ENCODE peak calls at places on chromosomes 11 and 22, in nine cellular contexts. One of them, this sample, is unnamed.

GRCh38 chr11:65625628-65626342 is 10.2 kb downstream of the PCNX3 start:
- DNase-seq in transverse colon: peak; percentile 70
- DNase-seq in small intestine: peak; percentile 56
- DNase-seq in mesendoderm: peak; percentile 49
- DNase-seq in heart right ventricle: peak; percentile 69
- DNase-seq in uterus: no peak
- DNase-seq in kidney: peak; percentile 84
- DNase-seq in body of pancreas: peak; percentile 67
- DNase-seq in psoas muscle: no peak
- DNase-seq in this sample: no peak

GRCh38 chr11:10490398-10491232 is 35.6 kb downstream of the AMPD3 start:
- DNase-seq in body of pancreas: peak; percentile 79
- DNase-seq in psoas muscle: peak; percentile 93
- DNase-seq in small intestine: peak; percentile 48
- DNase-seq in kidney: peak; percentile 94
- DNase-seq in mesendoderm: peak; percentile 65
- DNase-seq in transverse colon: peak; percentile 74
- DNase-seq in heart right ventricle: peak; percentile 57
- DNase-seq in uterus: peak; percentile 91
- DNase-seq in this sample: peak; percentile 94

GRCh38 chr11:130403301-130403804 is 25.1 kb downstream of the ADAMTS8 start:
- DNase-seq in heart right ventricle: peak; percentile 50
- DNase-seq in body of pancreas: peak; percentile 32
- DNase-seq in kidney: no peak
- DNase-seq in small intestine: no peak
- DNase-seq in transverse colon: peak; percentile 44
- DNase-seq in uterus: peak; percentile 73
- DNase-seq in mesendoderm: no peak
- DNase-seq in psoas muscle: peak; percentile 62
- DNase-seq in this sample: no peak

GRCh38 chr11:77630311-77630710 is 7.3 kb downstream of the CLNS1A start:
- DNase-seq in small intestine: no peak
- DNase-seq in psoas muscle: no peak
- DNase-seq in heart right ventricle: no peak
- DNase-seq in transverse colon: no peak
- DNase-seq in mesendoderm: no peak
- DNase-seq in uterus: no peak
- DNase-seq in body of pancreas: no peak
- DNase-seq in kidney: no peak
- DNase-seq in this sample: no peak

GRCh38 chr11:65316979-65317786 is 2.5 kb downstream of the CDC42EP2 start:
- DNase-seq in body of pancreas: peak; percentile 54
- DNase-seq in heart right ventricle: peak; percentile 76
- DNase-seq in uterus: peak; percentile 87
- DNase-seq in psoas muscle: peak; percentile 91
- DNase-seq in kidney: peak; percentile 94
- DNase-seq in transverse colon: peak; percentile 80
- DNase-seq in small intestine: peak; percentile 82
- DNase-seq in mesendoderm: peak; percentile 60
- DNase-seq in this sample: peak; percentile 95

GRCh38 chr11:115215694-115216615 is 288.3 kb downstream of the CADM1 start:
- DNase-seq in small intestine: no peak
- DNase-seq in mesendoderm: peak; percentile 76
- DNase-seq in body of pancreas: no peak
- DNase-seq in transverse colon: no peak
- DNase-seq in kidney: no peak
- DNase-seq in uterus: no peak
- DNase-seq in psoas muscle: no peak
- DNase-seq in heart right ventricle: no peak
- DNase-seq in this sample: no peak

GRCh38 chr22:21920341-21921183 is 32.1 kb downstream of the PPM1F start:
- DNase-seq in transverse colon: no peak
- DNase-seq in heart right ventricle: no peak
- DNase-seq in small intestine: no peak
- DNase-seq in kidney: no peak
- DNase-seq in mesendoderm: no peak
- DNase-seq in psoas muscle: peak; percentile 40
- DNase-seq in body of pancreas: no peak
- DNase-seq in uterus: no peak
- DNase-seq in this sample: no peak

GRCh38 chr22:18048441-18048898 is 24.1 kb upstream of the MICAL3 start:
- DNase-seq in uterus: no peak
- DNase-seq in heart right ventricle: no peak
- DNase-seq in psoas muscle: peak; percentile 64
- DNase-seq in body of pancreas: no peak
- DNase-seq in kidney: peak; percentile 71
- DNase-seq in mesendoderm: no peak
- DNase-seq in small intestine: no peak
- DNase-seq in transverse colon: no peak
- DNase-seq in this sample: no peak

GRCh38 chr11:109033627-109034340 is 368.9 kb downstream of the DDX10 start:
- DNase-seq in small intestine: no peak
- DNase-seq in mesendoderm: no peak
- DNase-seq in kidney: no peak
- DNase-seq in heart right ventricle: no peak
- DNase-seq in uterus: no peak
- DNase-seq in transverse colon: no peak
- DNase-seq in psoas muscle: no peak
- DNase-seq in body of pancreas: no peak
- DNase-seq in this sample: peak; percentile 17

GRCh38 chr11:76291576-76292526 is 85.5 kb upstream of the WNT11 start:
- DNase-seq in psoas muscle: no peak
- DNase-seq in mesendoderm: no peak
- DNase-seq in body of pancreas: no peak
- DNase-seq in uterus: no peak
- DNase-seq in kidney: no peak
- DNase-seq in small intestine: peak; percentile 12
- DNase-seq in heart right ventricle: no peak
- DNase-seq in transverse colon: no peak
- DNase-seq in this sample: no peak

GRCh38 chr11:75275581-75275980 is 35.0 kb downstream of the TPBGL start:
- DNase-seq in heart right ventricle: no peak
- DNase-seq in mesendoderm: peak; percentile 48
- DNase-seq in psoas muscle: peak; percentile 68
- DNase-seq in kidney: peak; percentile 81
- DNase-seq in uterus: no peak
- DNase-seq in body of pancreas: peak; percentile 55
- DNase-seq in transverse colon: peak; percentile 65
- DNase-seq in small intestine: peak; percentile 55
- DNase-seq in this sample: no peak

GRCh38 chr11:19605500-19606371 is 106.9 kb upstream of the NAV2 start:
- DNase-seq in transverse colon: no peak
- DNase-seq in psoas muscle: no peak
- DNase-seq in kidney: no peak
- DNase-seq in body of pancreas: peak; percentile 11
- DNase-seq in small intestine: no peak
- DNase-seq in mesendoderm: no peak
- DNase-seq in uterus: peak; percentile 30
- DNase-seq in heart right ventricle: no peak
- DNase-seq in this sample: peak; percentile 84

GRCh38 chr22:48957311-48957986 is 870.2 kb downstream of the BRD1 start:
- DNase-seq in kidney: no peak
- DNase-seq in mesendoderm: no peak
- DNase-seq in transverse colon: peak; percentile 1
- DNase-seq in heart right ventricle: no peak
- DNase-seq in psoas muscle: no peak
- DNase-seq in uterus: no peak
- DNase-seq in small intestine: no peak
- DNase-seq in body of pancreas: no peak
- DNase-seq in this sample: peak; percentile 82

GRCh38 chr11:14041040-14041439 is 78.5 kb downstream of the SPON1 start:
- DNase-seq in uterus: no peak
- DNase-seq in heart right ventricle: no peak
- DNase-seq in small intestine: peak; percentile 46
- DNase-seq in transverse colon: no peak
- DNase-seq in body of pancreas: no peak
- DNase-seq in kidney: no peak
- DNase-seq in mesendoderm: peak; percentile 65
- DNase-seq in psoas muscle: no peak
- DNase-seq in this sample: no peak

GRCh38 chr11:27514558-27514957 is 8.0 kb upstream of the LIN7C start:
- DNase-seq in heart right ventricle: no peak
- DNase-seq in body of pancreas: peak; percentile 25
- DNase-seq in uterus: no peak
- DNase-seq in kidney: no peak
- DNase-seq in transverse colon: no peak
- DNase-seq in mesendoderm: no peak
- DNase-seq in psoas muscle: no peak
- DNase-seq in small intestine: no peak
- DNase-seq in this sample: no peak

GRCh38 chr11:107631043-107631442 is 40.1 kb downstream of the ELMOD1 start:
- DNase-seq in psoas muscle: no peak
- DNase-seq in mesendoderm: no peak
- DNase-seq in transverse colon: no peak
- DNase-seq in kidney: no peak
- DNase-seq in small intestine: no peak
- DNase-seq in uterus: no peak
- DNase-seq in heart right ventricle: no peak
- DNase-seq in body of pancreas: no peak
- DNase-seq in this sample: no peak

GRCh38 chr22:50027639-50028537 is 15.3 kb upstream of the IL17REL start:
- DNase-seq in mesendoderm: no peak
- DNase-seq in transverse colon: peak; percentile 8
- DNase-seq in psoas muscle: no peak
- DNase-seq in heart right ventricle: no peak
- DNase-seq in small intestine: no peak
- DNase-seq in kidney: peak; percentile 87
- DNase-seq in uterus: no peak
- DNase-seq in body of pancreas: no peak
- DNase-seq in this sample: no peak

GRCh38 chr11:44470849-44471248 is 94.6 kb upstream of the CD82 start:
- DNase-seq in psoas muscle: no peak
- DNase-seq in small intestine: no peak
- DNase-seq in transverse colon: no peak
- DNase-seq in heart right ventricle: no peak
- DNase-seq in mesendoderm: no peak
- DNase-seq in body of pancreas: no peak
- DNase-seq in uterus: no peak
- DNase-seq in kidney: no peak
- DNase-seq in this sample: no peak

DNA sequence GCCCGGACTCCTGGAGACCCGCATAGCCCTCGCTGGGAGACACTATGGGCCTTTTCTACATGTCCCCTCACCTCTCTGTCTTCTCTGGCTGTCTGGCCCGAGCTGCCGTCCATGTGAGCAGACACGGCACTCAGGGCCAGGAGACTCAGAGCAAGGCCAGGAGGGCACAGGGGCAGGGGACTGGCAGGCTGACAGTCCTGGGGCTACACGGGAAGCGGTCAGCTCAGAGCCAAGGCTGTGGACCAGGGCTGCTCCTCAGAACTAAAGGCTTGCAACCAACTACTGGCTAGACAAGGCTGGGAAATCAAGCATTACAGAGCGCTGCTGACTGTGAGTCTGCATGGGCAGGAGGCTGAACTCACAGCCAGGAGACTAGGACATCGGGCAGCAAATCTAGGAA is 56.1 kb upstream of the CDON start:
- DNase-seq in kidney: peak; percentile 44
- DNase-seq in small intestine: no peak
- DNase-seq in mesendoderm: no peak
- DNase-seq in uterus: no peak
- DNase-seq in transverse colon: no peak
- DNase-seq in body of pancreas: no peak
- DNase-seq in heart right ventricle: no peak
- DNase-seq in psoas muscle: no peak
- DNase-seq in this sample: no peak
- H3K4me3 ChIP-seq in kidney: no peak overlapping the region
- H3K4me3 ChIP-seq in small intestine: no peak overlapping the region
- H3K4me3 ChIP-seq in mesendoderm: no peak overlapping the region
- H3K4me3 ChIP-seq in uterus: no peak overlapping the region
- H3K4me3 ChIP-seq in transverse colon: no peak overlapping the region
- H3K4me3 ChIP-seq in body of pancreas: no peak overlapping the region
- H3K4me3 ChIP-seq in heart right ventricle: no peak overlapping the region
- H3K4me3 ChIP-seq in psoas muscle: no peak overlapping the region
- H3K4me3 ChIP-seq in this sample: no peak overlapping the region

GRCh38 chr22:42412744-42413220 is 19.4 kb downstream of the NFAM1 start:
- DNase-seq in body of pancreas: no peak
- DNase-seq in psoas muscle: no peak
- DNase-seq in uterus: no peak
- DNase-seq in small intestine: no peak
- DNase-seq in transverse colon: no peak
- DNase-seq in kidney: no peak
- DNase-seq in heart right ventricle: no peak
- DNase-seq in mesendoderm: peak; percentile 68
- DNase-seq in this sample: no peak

GRCh38 chr22:42414565-42415298 is 17.5 kb downstream of the NFAM1 start:
- DNase-seq in kidney: no peak
- DNase-seq in uterus: no peak
- DNase-seq in heart right ventricle: no peak
- DNase-seq in body of pancreas: peak; percentile 19
- DNase-seq in transverse colon: no peak
- DNase-seq in psoas muscle: no peak
- DNase-seq in small intestine: no peak
- DNase-seq in mesendoderm: no peak
- DNase-seq in this sample: no peak

GRCh38 chr22:42408815-42409529 is 23.2 kb downstream of the NFAM1 start:
- DNase-seq in psoas muscle: no peak
- DNase-seq in uterus: no peak
- DNase-seq in kidney: no peak
- DNase-seq in body of pancreas: no peak
- DNase-seq in mesendoderm: no peak
- DNase-seq in heart right ventricle: no peak
- DNase-seq in small intestine: no peak
- DNase-seq in transverse colon: no peak
- DNase-seq in this sample: no peak

GRCh38 chr22:42408276-42408675 is 23.9 kb downstream of the NFAM1 start:
- DNase-seq in transverse colon: no peak
- DNase-seq in heart right ventricle: no peak
- DNase-seq in uterus: no peak
- DNase-seq in mesendoderm: no peak
- DNase-seq in body of pancreas: no peak
- DNase-seq in kidney: no peak
- DNase-seq in psoas muscle: no peak
- DNase-seq in small intestine: no peak
- DNase-seq in this sample: no peak

GRCh38 chr22:42410708-42411107 is 21.5 kb downstream of the NFAM1 start:
- DNase-seq in mesendoderm: no peak
- DNase-seq in uterus: no peak
- DNase-seq in heart right ventricle: no peak
- DNase-seq in transverse colon: no peak
- DNase-seq in body of pancreas: no peak
- DNase-seq in kidney: no peak
- DNase-seq in psoas muscle: no peak
- DNase-seq in small intestine: no peak
- DNase-seq in this sample: no peak
- H3K4me1 ChIP-seq in mesendoderm: peaks cover 4% of the 10 kb centered on the region
- H3K4me1 ChIP-seq in uterus: no peaks in the 10 kb centered on the region
- H3K4me1 ChIP-seq in heart right ventricle: no peaks in the 10 kb centered on the region
- H3K4me1 ChIP-seq in transverse colon: no peaks in the 10 kb centered on the region
- H3K4me1 ChIP-seq in body of pancreas: no peaks in the 10 kb centered on the region
- H3K4me1 ChIP-seq in kidney: no peaks in the 10 kb centered on the region
- H3K4me1 ChIP-seq in psoas muscle: no peaks in the 10 kb centered on the region
- H3K4me1 ChIP-seq in small intestine: no peaks in the 10 kb centered on the region
- H3K4me1 ChIP-seq in this sample: no peaks in the 10 kb centered on the region

GRCh38 chr11:6606471-6607189 is 3.1 kb downstream of the ILK start:
- DNase-seq in heart right ventricle: peak; percentile 90
- DNase-seq in small intestine: peak; percentile 65
- DNase-seq in body of pancreas: peak; percentile 96
- DNase-seq in transverse colon: peak; percentile 90
- DNase-seq in kidney: peak; percentile 98
- DNase-seq in uterus: peak; percentile 97
- DNase-seq in mesendoderm: peak; percentile 98
- DNase-seq in psoas muscle: peak; percentile 94
- DNase-seq in this sample: peak; percentile 98
- H3K4me3 ChIP-seq in heart right ventricle: peak overlapping the region; percentile 94
- H3K4me3 ChIP-seq in small intestine: no peak overlapping the region
- H3K4me3 ChIP-seq in body of pancreas: no peak overlapping the region
- H3K4me3 ChIP-seq in transverse colon: no peak overlapping the region
- H3K4me3 ChIP-seq in kidney: peak overlapping the region; percentile 2
- H3K4me3 ChIP-seq in uterus: peak overlapping the region; percentile 92
- H3K4me3 ChIP-seq in mesendoderm: no peak overlapping the region
- H3K4me3 ChIP-seq in psoas muscle: peak overlapping the region; percentile 75
- H3K4me3 ChIP-seq in this sample: peak overlapping the region; percentile 80

GRCh38 chr11:36699271-36699670 is 101.2 kb upstream of the RAG2 start:
- DNase-seq in psoas muscle: no peak
- DNase-seq in uterus: no peak
- DNase-seq in kidney: no peak
- DNase-seq in mesendoderm: no peak
- DNase-seq in small intestine: peak; percentile 39
- DNase-seq in body of pancreas: no peak
- DNase-seq in heart right ventricle: no peak
- DNase-seq in transverse colon: peak; percentile 18
- DNase-seq in this sample: peak; percentile 50
- H3K4me1 ChIP-seq in psoas muscle: no peaks in the 10 kb centered on the region
- H3K4me1 ChIP-seq in uterus: no peaks in the 10 kb centered on the region
- H3K4me1 ChIP-seq in kidney: no peaks in the 10 kb centered on the region
- H3K4me1 ChIP-seq in mesendoderm: no peaks in the 10 kb centered on the region
- H3K4me1 ChIP-seq in small intestine: no peaks in the 10 kb centered on the region
- H3K4me1 ChIP-seq in body of pancreas: no peaks in the 10 kb centered on the region
- H3K4me1 ChIP-seq in heart right ventricle: no peaks in the 10 kb centered on the region
- H3K4me1 ChIP-seq in transverse colon: no peaks in the 10 kb centered on the region
- H3K4me1 ChIP-seq in this sample: no peaks in the 10 kb centered on the region

This sample was measured in esophagus muscularis mucosa.